ENCODE peak calls at places on chromosome 17, in seven cellular contexts. G is stimulated activated CD8-positive, alpha-beta memory T cell treated with anti-CD3 and anti-CD28 coated beads, Interleukin-7, amount 100 ng/mL, for 48 hours; R is NCI-H460; S is ELR; Y is WTC11; A is OCI-LY7; V is left cardiac atrium. W is an unnamed sample.

GRCh38 chr17:76574166-76574565 is 11.5 kb downstream of the ST6GALNAC2 start:
- DNase-seq in G (no peak), R (no peak), S (no peak), Y (no peak), A (no peak), V (no peak), W (no peak)

GRCh38 chr17:40510328-40510648 is 8.9 kb upstream of the TNS4 start:
- DNase-seq in G (no peak), R (no peak), S (peak), Y (no peak), A (no peak), V (no peak), W (no peak)

GRCh38 chr17:78568494-78569115 is 8.6 kb downstream of the DNAH17 start:
- DNase-seq in G (no peak), R (no peak), S (peak), Y (no peak), A (no peak), V (no peak), W (no peak)

GRCh38 chr17:8552582-8553320 is 77.8 kb downstream of the MYH10 start:
- DNase-seq in G (no peak), R (no peak), S (peak), Y (no peak), A (no peak), V (no peak), W (no peak)

GRCh38 chr17:57811633-57812280 is 38.1 kb downstream of the MRPS23 start:
- DNase-seq in G (no peak), R (no peak), S (no peak), Y (no peak), A (no peak), V (no peak), W (no peak)

GRCh38 chr17:1474402-1475189 is 17.9 kb downstream of the MYO1C start:
- DNase-seq in G (no peak), R (no peak), S (no peak), Y (no peak), A (peak), V (peak), W (no peak)

GRCh38 chr17:2137342-2138098 is 82.6 kb downstream of the HIC1 start:
- DNase-seq in G (no peak), R (no peak), S (peak), Y (peak), A (peak), V (no peak), W (no peak)

GRCh38 chr17:82674656-82675475 is 23.6 kb downstream of the RAB40B start:
- DNase-seq in G (no peak), R (no peak), S (no peak), Y (no peak), A (peak), V (no peak), W (no peak)

GRCh38 chr17:57970706-57971105 is 15.5 kb upstream of the CUEDC1 start:
- DNase-seq in G (no peak), R (no peak), S (peak), Y (no peak), A (no peak), V (no peak), W (no peak)

GRCh38 chr17:70137451-70138230 is 31.7 kb upstream of the KCNJ2 start:
- DNase-seq in G (no peak), R (peak), S (peak), Y (no peak), A (peak), V (peak), W (no peak)

GRCh38 chr17:13074026-13074425 is 56.2 kb upstream of the ELAC2 start:
- DNase-seq in G (no peak), R (peak), S (peak), Y (no peak), A (no peak), V (no peak), W (no peak)

GRCh38 chr17:57565119-57565635 is 179.9 kb downstream of the CCDC182 start:
- DNase-seq in G (no peak), R (no peak), S (no peak), Y (no peak), A (no peak), V (no peak), W (no peak)

GRCh38 chr17:83055911-83056582 is 23.4 kb upstream of the METRNL start:
- DNase-seq in G (no peak), R (no peak), S (peak), Y (no peak), A (no peak), V (peak), W (no peak)

GRCh38 chr17:74098378-74099024 is 105.0 kb upstream of the RPL38 start:
- DNase-seq in G (no peak), R (no peak), S (no peak), Y (no peak), A (no peak), V (no peak), W (no peak)

GRCh38 chr17:7023576-7024401 is 939 bp downstream of the BCL6B start:
- DNase-seq in G (peak), R (peak), S (peak), Y (peak), A (peak), V (peak), W (peak)

GRCh38 chr17:56499799-56500388 is 93.6 kb upstream of the NOG start:
- DNase-seq in G (no peak), R (peak), S (peak), Y (no peak), A (peak), V (no peak), W (peak)

GRCh38 chr17:77174928-77175720 is 34.4 kb downstream of the SEC14L1 start:
- DNase-seq in G (no peak), R (no peak), S (no peak), Y (no peak), A (no peak), V (no peak), W (no peak)

GRCh38 chr17:72975509-72975908 is 117.0 kb downstream of the SLC39A11 start:
- DNase-seq in G (no peak), R (no peak), S (no peak), Y (no peak), A (no peak), V (no peak), W (no peak)

GRCh38 chr17:77875051-77875780 is 83.3 kb upstream of the TNRC6C start:
- DNase-seq in G (no peak), R (no peak), S (peak), Y (no peak), A (no peak), V (no peak), W (no peak)

GRCh38 chr17:40175928-40176327 is 1.3 kb upstream of the RAPGEFL1 start:
- DNase-seq in G (no peak), R (no peak), S (no peak), Y (no peak), A (no peak), V (no peak), W (no peak)

GRCh38 chr17:78368348-78368747 is 8.5 kb upstream of the SOCS3 start:
- DNase-seq in G (no peak), R (no peak), S (no peak), Y (no peak), A (no peak), V (no peak), W (no peak)

GRCh38 chr17:82289822-82290541 is 16.5 kb upstream of the CSNK1D start:
- DNase-seq in G (no peak), R (no peak), S (no peak), Y (no peak), A (no peak), V (no peak), W (no peak)

GRCh38 chr17:27339198-27339835 is 45.4 kb downstream of the WSB1 start:
- DNase-seq in G (no peak), R (no peak), S (no peak), Y (no peak), A (no peak), V (no peak), W (no peak)

GRCh38 chr17:75810216-75810615 is 25.6 kb downstream of the UNK start:
- DNase-seq in G (no peak), R (no peak), S (no peak), Y (no peak), A (peak), V (no peak), W (no peak)

GRCh38 chr17:2171725-2172446 is 117.0 kb downstream of the HIC1 start:
- DNase-seq in G (no peak), R (no peak), S (peak), Y (no peak), A (no peak), V (peak), W (no peak)

GRCh38 chr17:40857535-40857934 is 9.5 kb downstream of the KRT12 start:
- DNase-seq in G (no peak), R (no peak), S (no peak), Y (no peak), A (no peak), V (no peak), W (no peak)

GRCh38 chr17:53655591-53655990 is 167.1 kb upstream of the KIF2B start:
- DNase-seq in G (no peak), R (no peak), S (peak), Y (no peak), A (no peak), V (no peak), W (no peak)

GRCh38 chr17:35167666-35168065 is 20.0 kb downstream of the UNC45B start:
- DNase-seq in G (no peak), R (no peak), S (peak), Y (no peak), A (no peak), V (no peak), W (no peak)

GRCh38 chr17:78124081-78124835 is 4.3 kb downstream of the TMC6 start:
- DNase-seq in G (no peak), R (no peak), S (no peak), Y (no peak), A (peak), V (no peak), W (no peak)

GRCh38 chr17:66833201-66833600 is 1.7 kb upstream of the CACNG5 start:
- DNase-seq in G (no peak), R (no peak), S (no peak), Y (no peak), A (no peak), V (no peak), W (no peak)

GRCh38 chr17:60353773-60354172 is 38.2 kb downstream of the USP32 start:
- DNase-seq in G (no peak), R (peak), S (no peak), Y (no peak), A (no peak), V (no peak), W (no peak)

GRCh38 chr17:29911641-29912177 is 18.3 kb downstream of the SSH2 start:
- DNase-seq in G (no peak), R (no peak), S (peak), Y (no peak), A (no peak), V (no peak), W (no peak)